ENCODE peak calls at places on chromosome 14, in seven cellular contexts. One of them, this sample, is unnamed. For H3K4me1, the result is how much of the 10 kb centered on the place peaks cover.

GRCh38 chr14:73170686-73171085 is 34.4 kb downstream of the PSEN1 start:
- DNase-seq in effector memory CD4-positive, alpha-beta T cell: no peak
- DNase-seq in transverse colon: no peak
- DNase-seq in suprapubic skin: no peak
- DNase-seq in psoas muscle: no peak
- DNase-seq in tibial nerve: no peak
- DNase-seq in cardiac muscle cell: no peak
- DNase-seq in this sample: no peak

GRCh38 chr14:99035712-99036593 is 236.0 kb downstream of the BCL11B start:
- DNase-seq in transverse colon: peak
- DNase-seq in suprapubic skin: peak
- DNase-seq in tibial nerve: peak
- DNase-seq in effector memory CD4-positive, alpha-beta T cell: no peak
- DNase-seq in psoas muscle: peak
- DNase-seq in cardiac muscle cell: peak
- DNase-seq in this sample: peak

GRCh38 chr14:103544627-103545218 is 15.7 kb downstream of the TRMT61A start:
- DNase-seq in psoas muscle: no peak
- DNase-seq in tibial nerve: no peak
- DNase-seq in cardiac muscle cell: no peak
- DNase-seq in effector memory CD4-positive, alpha-beta T cell: no peak
- DNase-seq in suprapubic skin: no peak
- DNase-seq in transverse colon: no peak
- DNase-seq in this sample: no peak

GRCh38 chr14:28707814-28708213 is 58.8 kb upstream of the FOXG1 start:
- DNase-seq in transverse colon: no peak
- DNase-seq in effector memory CD4-positive, alpha-beta T cell: no peak
- DNase-seq in suprapubic skin: no peak
- DNase-seq in psoas muscle: no peak
- DNase-seq in tibial nerve: no peak
- DNase-seq in cardiac muscle cell: peak
- DNase-seq in this sample: no peak

GRCh38 chr14:62289471-62289870 is 527.3 kb downstream of the SNAPC1 start:
- DNase-seq in transverse colon: no peak
- DNase-seq in cardiac muscle cell: no peak
- DNase-seq in tibial nerve: no peak
- DNase-seq in suprapubic skin: no peak
- DNase-seq in effector memory CD4-positive, alpha-beta T cell: no peak
- DNase-seq in psoas muscle: no peak
- DNase-seq in this sample: no peak

GRCh38 chr14:59754256-59754655 is 116.3 kb downstream of the RTN1 start:
- DNase-seq in effector memory CD4-positive, alpha-beta T cell: no peak
- DNase-seq in suprapubic skin: no peak
- DNase-seq in tibial nerve: no peak
- DNase-seq in psoas muscle: no peak
- DNase-seq in transverse colon: no peak
- DNase-seq in cardiac muscle cell: no peak
- DNase-seq in this sample: no peak

GRCh38 chr14:103696466-103697071 is 18.7 kb downstream of the XRCC3 start:
- DNase-seq in suprapubic skin: no peak
- DNase-seq in effector memory CD4-positive, alpha-beta T cell: no peak
- DNase-seq in psoas muscle: peak
- DNase-seq in transverse colon: peak
- DNase-seq in cardiac muscle cell: peak
- DNase-seq in tibial nerve: no peak
- DNase-seq in this sample: no peak

GRCh38 chr14:94465042-94465441 is 11.0 kb downstream of the SERPINA9 start:
- DNase-seq in cardiac muscle cell: no peak
- DNase-seq in tibial nerve: no peak
- DNase-seq in transverse colon: no peak
- DNase-seq in psoas muscle: no peak
- DNase-seq in suprapubic skin: peak
- DNase-seq in effector memory CD4-positive, alpha-beta T cell: no peak
- DNase-seq in this sample: no peak

GRCh38 chr14:37641117-37641516 is 45.7 kb downstream of the TTC6 start:
- DNase-seq in cardiac muscle cell: no peak
- DNase-seq in psoas muscle: no peak
- DNase-seq in suprapubic skin: no peak
- DNase-seq in transverse colon: no peak
- DNase-seq in effector memory CD4-positive, alpha-beta T cell: no peak
- DNase-seq in tibial nerve: no peak
- DNase-seq in this sample: no peak

GRCh38 chr14:86057018-86057667 is 527.2 kb downstream of the FLRT2 start:
- DNase-seq in tibial nerve: peak
- DNase-seq in suprapubic skin: no peak
- DNase-seq in effector memory CD4-positive, alpha-beta T cell: no peak
- DNase-seq in transverse colon: no peak
- DNase-seq in cardiac muscle cell: peak
- DNase-seq in psoas muscle: no peak
- DNase-seq in this sample: no peak

DNA sequence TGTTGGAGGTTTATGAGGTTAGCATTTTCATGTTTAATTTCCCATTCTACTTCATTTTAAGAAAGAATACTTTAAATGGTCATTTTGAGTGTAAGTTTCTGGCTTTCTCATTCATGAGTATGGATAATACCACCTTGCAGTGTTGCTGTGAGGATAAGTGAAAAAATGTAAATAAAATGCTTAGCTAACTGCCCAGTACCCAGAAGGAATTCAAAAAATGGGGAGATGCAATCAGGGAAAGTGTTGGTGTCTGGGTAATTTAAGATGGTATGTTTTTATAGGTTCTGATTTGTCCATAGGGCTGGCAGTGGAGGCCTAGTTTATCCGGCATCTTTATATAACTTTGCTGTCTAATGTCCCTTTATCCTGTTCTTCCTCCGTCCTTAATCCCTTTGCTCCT is 35.5 kb downstream of the NUBPL start:
- DNase-seq in cardiac muscle cell: no peak
- DNase-seq in effector memory CD4-positive, alpha-beta T cell: no peak
- DNase-seq in suprapubic skin: no peak
- DNase-seq in tibial nerve: no peak
- DNase-seq in psoas muscle: no peak
- DNase-seq in transverse colon: no peak
- DNase-seq in this sample: no peak
- H3K4me1 ChIP-seq in cardiac muscle cell: under half
- H3K4me1 ChIP-seq in effector memory CD4-positive, alpha-beta T cell: under half
- H3K4me1 ChIP-seq in suprapubic skin: under half
- H3K4me1 ChIP-seq in tibial nerve: under half
- H3K4me1 ChIP-seq in psoas muscle: under half
- H3K4me1 ChIP-seq in transverse colon: under half
- H3K4me1 ChIP-seq in this sample: under half

DNA sequence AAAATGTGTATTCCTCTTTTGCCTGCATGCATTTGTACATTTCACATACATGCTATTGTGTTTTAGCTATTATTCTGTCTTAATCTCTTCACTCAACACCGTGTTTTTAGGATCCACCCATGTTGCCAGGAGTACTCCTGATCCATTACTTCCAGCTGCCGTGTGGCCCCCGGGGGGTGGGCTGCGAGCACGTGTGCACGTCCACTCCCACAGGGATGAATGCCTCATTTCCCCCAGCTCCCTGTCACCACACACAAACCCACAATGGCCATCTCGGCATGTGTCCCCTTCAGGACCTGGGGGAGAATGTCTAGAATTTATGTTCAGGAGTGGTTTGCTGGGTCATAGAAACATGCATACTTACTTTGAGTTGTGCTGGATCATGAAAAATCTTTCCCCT is 62.7 kb upstream of the ACTN1 start:
- DNase-seq in suprapubic skin: no peak
- DNase-seq in psoas muscle: no peak
- DNase-seq in effector memory CD4-positive, alpha-beta T cell: no peak
- DNase-seq in transverse colon: no peak
- DNase-seq in cardiac muscle cell: no peak
- DNase-seq in tibial nerve: no peak
- DNase-seq in this sample: no peak
- H3K4me1 ChIP-seq in suprapubic skin: half or more
- H3K4me1 ChIP-seq in psoas muscle: under half
- H3K4me1 ChIP-seq in effector memory CD4-positive, alpha-beta T cell: under half
- H3K4me1 ChIP-seq in transverse colon: half or more
- H3K4me1 ChIP-seq in cardiac muscle cell: under half
- H3K4me1 ChIP-seq in tibial nerve: under half
- H3K4me1 ChIP-seq in this sample: under half

GRCh38 chr14:54114941-54115340 is 158.3 kb upstream of the BMP4 start:
- DNase-seq in psoas muscle: no peak
- DNase-seq in cardiac muscle cell: no peak
- DNase-seq in suprapubic skin: no peak
- DNase-seq in tibial nerve: no peak
- DNase-seq in transverse colon: no peak
- DNase-seq in effector memory CD4-positive, alpha-beta T cell: no peak
- DNase-seq in this sample: no peak

GRCh38 chr14:54117924-54118323 is 161.3 kb upstream of the BMP4 start:
- DNase-seq in effector memory CD4-positive, alpha-beta T cell: no peak
- DNase-seq in suprapubic skin: no peak
- DNase-seq in transverse colon: no peak
- DNase-seq in cardiac muscle cell: no peak
- DNase-seq in tibial nerve: no peak
- DNase-seq in psoas muscle: no peak
- DNase-seq in this sample: no peak

GRCh38 chr14:54116972-54117371 is 160.3 kb upstream of the BMP4 start:
- DNase-seq in cardiac muscle cell: peak
- DNase-seq in tibial nerve: no peak
- DNase-seq in effector memory CD4-positive, alpha-beta T cell: no peak
- DNase-seq in psoas muscle: no peak
- DNase-seq in suprapubic skin: no peak
- DNase-seq in transverse colon: no peak
- DNase-seq in this sample: no peak

GRCh38 chr14:54116163-54116562 is 159.5 kb upstream of the BMP4 start:
- DNase-seq in effector memory CD4-positive, alpha-beta T cell: no peak
- DNase-seq in transverse colon: no peak
- DNase-seq in suprapubic skin: no peak
- DNase-seq in cardiac muscle cell: no peak
- DNase-seq in tibial nerve: no peak
- DNase-seq in psoas muscle: no peak
- DNase-seq in this sample: no peak

DNA sequence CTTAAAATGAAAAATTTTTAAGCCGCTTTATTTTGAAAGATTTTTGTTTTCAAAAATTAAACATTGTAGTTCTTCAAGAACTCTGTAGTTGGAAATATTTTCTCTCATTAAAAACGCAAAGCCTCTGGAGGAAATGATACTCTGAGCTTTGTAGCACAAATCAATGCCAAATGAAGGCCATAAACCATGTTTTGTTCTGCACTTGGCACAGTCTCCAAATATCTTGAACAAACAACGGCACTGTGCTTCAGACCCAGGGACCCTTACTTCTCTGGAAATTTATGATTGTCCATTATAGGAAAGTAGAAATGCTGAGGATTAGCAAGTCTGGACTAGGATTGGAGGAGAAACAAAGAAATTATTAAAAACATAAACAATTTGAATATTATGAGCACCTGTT is 160.8 kb upstream of the BMP4 start:
- DNase-seq in psoas muscle: no peak
- DNase-seq in suprapubic skin: no peak
- DNase-seq in cardiac muscle cell: no peak
- DNase-seq in effector memory CD4-positive, alpha-beta T cell: no peak
- DNase-seq in transverse colon: no peak
- DNase-seq in tibial nerve: no peak
- DNase-seq in this sample: no peak
- H3K4me1 ChIP-seq in psoas muscle: under half
- H3K4me1 ChIP-seq in suprapubic skin: under half
- H3K4me1 ChIP-seq in cardiac muscle cell: under half
- H3K4me1 ChIP-seq in effector memory CD4-positive, alpha-beta T cell: under half
- H3K4me1 ChIP-seq in transverse colon: under half
- H3K4me1 ChIP-seq in tibial nerve: under half
- H3K4me1 ChIP-seq in this sample: under half

GRCh38 chr14:54699735-54700134 is 132.8 kb downstream of the SAMD4A start:
- DNase-seq in tibial nerve: no peak
- DNase-seq in effector memory CD4-positive, alpha-beta T cell: no peak
- DNase-seq in cardiac muscle cell: no peak
- DNase-seq in suprapubic skin: no peak
- DNase-seq in psoas muscle: no peak
- DNase-seq in transverse colon: no peak
- DNase-seq in this sample: no peak
- H3K4me1 ChIP-seq in tibial nerve: under half
- H3K4me1 ChIP-seq in effector memory CD4-positive, alpha-beta T cell: under half
- H3K4me1 ChIP-seq in cardiac muscle cell: under half
- H3K4me1 ChIP-seq in suprapubic skin: under half
- H3K4me1 ChIP-seq in psoas muscle: half or more
- H3K4me1 ChIP-seq in transverse colon: under half
- H3K4me1 ChIP-seq in this sample: under half

DNA sequence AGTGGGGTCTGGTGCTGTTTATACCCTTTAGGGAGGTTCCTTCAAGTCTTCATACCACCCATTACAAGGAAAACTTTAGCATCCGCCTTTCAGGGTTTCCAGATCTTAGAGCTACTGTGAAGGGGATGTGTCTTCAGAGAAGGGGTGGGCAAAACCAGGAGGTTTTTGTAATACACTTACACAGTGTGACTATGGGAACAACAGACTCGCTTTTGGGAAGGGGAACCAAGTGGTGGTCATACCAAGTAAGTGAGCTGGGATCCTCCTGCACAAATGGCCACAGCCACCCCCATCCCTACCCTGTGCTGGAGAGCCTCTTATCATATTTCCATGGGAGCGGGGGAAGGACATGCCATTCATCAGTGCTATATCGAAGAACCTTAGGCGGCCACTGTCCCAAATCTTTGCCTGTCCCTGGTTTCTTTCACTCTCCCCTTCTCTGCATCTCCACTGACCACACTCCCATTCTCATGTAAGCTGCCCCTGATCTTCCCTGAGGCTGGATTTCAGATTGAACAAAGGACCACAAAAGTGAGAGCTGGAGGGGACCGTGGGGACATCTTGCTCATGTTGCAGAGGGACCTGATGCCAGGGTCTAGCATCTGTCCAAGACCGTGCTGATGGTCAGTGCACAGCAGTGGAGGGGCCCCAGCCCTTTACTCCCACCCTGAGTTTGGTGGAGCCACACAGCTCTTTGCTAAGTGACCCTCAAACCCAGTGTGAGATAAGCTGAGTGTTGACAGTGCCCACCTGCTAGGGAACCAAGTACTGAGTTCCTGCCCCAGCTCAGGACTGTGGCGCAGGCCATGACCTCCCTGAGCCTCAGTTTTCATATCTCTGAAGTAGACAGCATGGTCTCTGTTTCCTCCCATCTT is 51.4 kb downstream of the DAD1 start:
- DNase-seq in suprapubic skin: no peak
- DNase-seq in psoas muscle: no peak
- DNase-seq in transverse colon: no peak
- DNase-seq in tibial nerve: no peak
- DNase-seq in cardiac muscle cell: no peak
- DNase-seq in effector memory CD4-positive, alpha-beta T cell: no peak
- DNase-seq in this sample: no peak
- H3K4me1 ChIP-seq in suprapubic skin: half or more
- H3K4me1 ChIP-seq in psoas muscle: under half
- H3K4me1 ChIP-seq in transverse colon: under half
- H3K4me1 ChIP-seq in tibial nerve: under half
- H3K4me1 ChIP-seq in cardiac muscle cell: under half
- H3K4me1 ChIP-seq in effector memory CD4-positive, alpha-beta T cell: half or more
- H3K4me1 ChIP-seq in this sample: under half

GRCh38 chr14:35339761-35340406 is 47.7 kb downstream of the PSMA6 start:
- DNase-seq in cardiac muscle cell: no peak
- DNase-seq in psoas muscle: no peak
- DNase-seq in transverse colon: no peak
- DNase-seq in effector memory CD4-positive, alpha-beta T cell: no peak
- DNase-seq in tibial nerve: no peak
- DNase-seq in suprapubic skin: no peak
- DNase-seq in this sample: no peak
- H3K4me1 ChIP-seq in cardiac muscle cell: under half
- H3K4me1 ChIP-seq in psoas muscle: under half
- H3K4me1 ChIP-seq in transverse colon: half or more
- H3K4me1 ChIP-seq in effector memory CD4-positive, alpha-beta T cell: under half
- H3K4me1 ChIP-seq in tibial nerve: half or more
- H3K4me1 ChIP-seq in suprapubic skin: half or more
- H3K4me1 ChIP-seq in this sample: under half